ENCODE peak calls at places on chromosomes 2 and 18, in five cellular contexts. One of them, this sample, is unnamed.

GRCh38 chr2:71941731-71942575 is 205.7 kb downstream of the CYP26B1 start:
- DNase-seq in RWPE1: no peak
- DNase-seq in CD4-positive, alpha-beta T cell: no peak
- DNase-seq in body of pancreas: no peak
- DNase-seq in substantia nigra: no peak
- DNase-seq in this sample: no peak

GRCh38 chr2:52312488-52312887 is 1280.6 kb upstream of the NRXN1 start:
- DNase-seq in RWPE1: no peak
- DNase-seq in CD4-positive, alpha-beta T cell: no peak
- DNase-seq in body of pancreas: no peak
- DNase-seq in substantia nigra: no peak
- DNase-seq in this sample: no peak

GRCh38 chr2:234098675-234099195 is 48.2 kb downstream of the SPP2 start:
- DNase-seq in RWPE1: no peak
- DNase-seq in CD4-positive, alpha-beta T cell: no peak
- DNase-seq in body of pancreas: no peak
- DNase-seq in substantia nigra: no peak
- DNase-seq in this sample: no peak

GRCh38 chr2:16628316-16628715 is 37.3 kb downstream of the CYRIA start:
- DNase-seq in RWPE1: no peak
- DNase-seq in CD4-positive, alpha-beta T cell: no peak
- DNase-seq in body of pancreas: no peak
- DNase-seq in substantia nigra: no peak
- DNase-seq in this sample: no peak

GRCh38 chr2:138846216-138846821 is 66.1 kb upstream of the NXPH2 start:
- DNase-seq in RWPE1: peak; percentile 59
- DNase-seq in CD4-positive, alpha-beta T cell: no peak
- DNase-seq in body of pancreas: no peak
- DNase-seq in substantia nigra: no peak
- DNase-seq in this sample: no peak

GRCh38 chr2:111121028-111121872 is 536 bp downstream of the BCL2L11 start:
- DNase-seq in RWPE1: peak; percentile 27
- DNase-seq in CD4-positive, alpha-beta T cell: peak; percentile 25
- DNase-seq in body of pancreas: peak; percentile 63
- DNase-seq in substantia nigra: no peak
- DNase-seq in this sample: no peak

GRCh38 chr18:8839285-8839684 is 133.9 kb downstream of the MTCL1 start:
- DNase-seq in RWPE1: no peak
- DNase-seq in CD4-positive, alpha-beta T cell: no peak
- DNase-seq in body of pancreas: peak; percentile 36
- DNase-seq in substantia nigra: no peak
- DNase-seq in this sample: no peak

GRCh38 chr2:38486213-38487026 is 109.3 kb upstream of the ATL2 start:
- DNase-seq in RWPE1: no peak
- DNase-seq in CD4-positive, alpha-beta T cell: no peak
- DNase-seq in body of pancreas: no peak
- DNase-seq in substantia nigra: no peak
- DNase-seq in this sample: no peak

GRCh38 chr18:765764-766549 is 46.1 kb downstream of the YES1 start:
- DNase-seq in RWPE1: no peak
- DNase-seq in CD4-positive, alpha-beta T cell: no peak
- DNase-seq in body of pancreas: no peak
- DNase-seq in substantia nigra: no peak
- DNase-seq in this sample: no peak

GRCh38 chr18:23684515-23685197 is 4.6 kb upstream of the LAMA3 start:
- DNase-seq in RWPE1: no peak
- DNase-seq in CD4-positive, alpha-beta T cell: no peak
- DNase-seq in body of pancreas: no peak
- DNase-seq in substantia nigra: no peak
- DNase-seq in this sample: no peak

GRCh38 chr18:78517973-78518372 is 461.6 kb upstream of the SALL3 start:
- DNase-seq in RWPE1: no peak
- DNase-seq in CD4-positive, alpha-beta T cell: no peak
- DNase-seq in body of pancreas: no peak
- DNase-seq in substantia nigra: no peak
- DNase-seq in this sample: no peak

GRCh38 chr2:219280682-219281081 is 1.5 kb downstream of the DNAJB2 start:
- DNase-seq in RWPE1: no peak
- DNase-seq in CD4-positive, alpha-beta T cell: no peak
- DNase-seq in body of pancreas: no peak
- DNase-seq in substantia nigra: no peak
- DNase-seq in this sample: no peak

GRCh38 chr2:21270083-21270491 is 146.3 kb downstream of the TDRD15 start:
- DNase-seq in RWPE1: no peak
- DNase-seq in CD4-positive, alpha-beta T cell: no peak
- DNase-seq in body of pancreas: no peak
- DNase-seq in substantia nigra: no peak
- DNase-seq in this sample: no peak

GRCh38 chr18:48345596-48345995 is 63.6 kb downstream of the ZBTB7C start:
- DNase-seq in RWPE1: peak; percentile 11
- DNase-seq in CD4-positive, alpha-beta T cell: no peak
- DNase-seq in body of pancreas: peak; percentile 14
- DNase-seq in substantia nigra: no peak
- DNase-seq in this sample: no peak

GRCh38 chr2:2765839-2766495 is 434.9 kb upstream of the MYT1L start:
- DNase-seq in RWPE1: no peak
- DNase-seq in CD4-positive, alpha-beta T cell: no peak
- DNase-seq in body of pancreas: no peak
- DNase-seq in substantia nigra: no peak
- DNase-seq in this sample: no peak

GRCh38 chr18:37460616-37461015 is 105.0 kb downstream of the CELF4 start:
- DNase-seq in RWPE1: no peak
- DNase-seq in CD4-positive, alpha-beta T cell: no peak
- DNase-seq in body of pancreas: no peak
- DNase-seq in substantia nigra: no peak
- DNase-seq in this sample: no peak

GRCh38 chr2:28624798-28625701 is 126.6 kb upstream of the PPP1CB start:
- DNase-seq in RWPE1: no peak
- DNase-seq in CD4-positive, alpha-beta T cell: peak; percentile 36
- DNase-seq in body of pancreas: peak; percentile 74
- DNase-seq in substantia nigra: no peak
- DNase-seq in this sample: no peak

GRCh38 chr2:67574230-67574629 is 177.1 kb downstream of the ETAA1 start:
- DNase-seq in RWPE1: peak; percentile 38
- DNase-seq in CD4-positive, alpha-beta T cell: no peak
- DNase-seq in body of pancreas: no peak
- DNase-seq in substantia nigra: no peak
- DNase-seq in this sample: no peak

GRCh38 chr2:67570626-67571025 is 173.5 kb downstream of the ETAA1 start:
- DNase-seq in RWPE1: no peak
- DNase-seq in CD4-positive, alpha-beta T cell: no peak
- DNase-seq in body of pancreas: no peak
- DNase-seq in substantia nigra: no peak
- DNase-seq in this sample: no peak

GRCh38 chr2:67576991-67577390 is 179.9 kb downstream of the ETAA1 start:
- DNase-seq in RWPE1: no peak
- DNase-seq in CD4-positive, alpha-beta T cell: no peak
- DNase-seq in body of pancreas: no peak
- DNase-seq in substantia nigra: no peak
- DNase-seq in this sample: no peak

GRCh38 chr2:67571785-67572718 is 174.9 kb downstream of the ETAA1 start:
- DNase-seq in RWPE1: no peak
- DNase-seq in CD4-positive, alpha-beta T cell: no peak
- DNase-seq in body of pancreas: no peak
- DNase-seq in substantia nigra: no peak
- DNase-seq in this sample: peak; percentile 66

GRCh38 chr2:67572721-67573485 is 175.8 kb downstream of the ETAA1 start:
- DNase-seq in RWPE1: no peak
- DNase-seq in CD4-positive, alpha-beta T cell: no peak
- DNase-seq in body of pancreas: no peak
- DNase-seq in substantia nigra: no peak
- DNase-seq in this sample: peak; percentile 33
- H3K27ac ChIP-seq in RWPE1: peak overlapping the region; percentile 73
- H3K27ac ChIP-seq in CD4-positive, alpha-beta T cell: no peak overlapping the region
- H3K27ac ChIP-seq in body of pancreas: peak overlapping the region; percentile 63
- H3K27ac ChIP-seq in substantia nigra: no peak overlapping the region
- H3K27ac ChIP-seq in this sample: peak overlapping the region; percentile 67

GRCh38 chr2:236724200-236724599 is 154.6 kb downstream of the ACKR3 start:
- DNase-seq in RWPE1: no peak
- DNase-seq in CD4-positive, alpha-beta T cell: no peak
- DNase-seq in body of pancreas: no peak
- DNase-seq in substantia nigra: no peak
- DNase-seq in this sample: no peak
- H3K27ac ChIP-seq in RWPE1: no peak overlapping the region
- H3K27ac ChIP-seq in CD4-positive, alpha-beta T cell: no peak overlapping the region
- H3K27ac ChIP-seq in body of pancreas: no peak overlapping the region
- H3K27ac ChIP-seq in substantia nigra: no peak overlapping the region
- H3K27ac ChIP-seq in this sample: no peak overlapping the region

GRCh38 chr2:133811409-133812125 is 243.3 kb upstream of the NCKAP5 start:
- DNase-seq in RWPE1: no peak
- DNase-seq in CD4-positive, alpha-beta T cell: no peak
- DNase-seq in body of pancreas: no peak
- DNase-seq in substantia nigra: no peak
- DNase-seq in this sample: no peak

GRCh38 chr2:133806564-133806963 is 238.3 kb upstream of the NCKAP5 start:
- DNase-seq in RWPE1: no peak
- DNase-seq in CD4-positive, alpha-beta T cell: no peak
- DNase-seq in body of pancreas: no peak
- DNase-seq in substantia nigra: no peak
- DNase-seq in this sample: no peak

GRCh38 chr2:133812826-133813617 is 244.8 kb upstream of the NCKAP5 start:
- DNase-seq in RWPE1: peak; percentile 38
- DNase-seq in CD4-positive, alpha-beta T cell: no peak
- DNase-seq in body of pancreas: no peak
- DNase-seq in substantia nigra: no peak
- DNase-seq in this sample: no peak

GRCh38 chr2:133809485-133809884 is 241.2 kb upstream of the NCKAP5 start:
- DNase-seq in RWPE1: no peak
- DNase-seq in CD4-positive, alpha-beta T cell: no peak
- DNase-seq in body of pancreas: no peak
- DNase-seq in substantia nigra: no peak
- DNase-seq in this sample: no peak

DNA sequence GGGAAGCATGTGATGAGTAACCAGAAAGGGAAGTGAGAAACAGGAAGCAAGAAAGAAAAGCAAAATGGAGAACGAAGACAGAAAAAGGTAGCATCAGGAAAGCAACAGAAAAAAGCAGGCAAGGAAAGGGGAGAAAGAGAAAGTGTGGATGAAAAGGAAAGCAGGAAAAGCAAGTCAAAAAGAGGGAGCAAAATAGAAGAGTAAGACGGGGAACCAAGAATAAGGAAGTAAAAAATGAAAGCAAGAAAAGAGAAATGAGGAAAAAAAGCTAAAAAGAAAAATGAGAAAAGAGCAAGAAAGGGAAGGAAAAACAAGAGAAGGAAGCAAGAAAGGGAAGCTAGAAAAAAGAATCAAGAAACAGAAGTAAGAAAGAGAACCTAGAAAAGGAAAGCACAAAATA is 242.3 kb upstream of the NCKAP5 start:
- DNase-seq in RWPE1: no peak
- DNase-seq in CD4-positive, alpha-beta T cell: no peak
- DNase-seq in body of pancreas: no peak
- DNase-seq in substantia nigra: no peak
- DNase-seq in this sample: no peak
- H3K27ac ChIP-seq in RWPE1: no peak overlapping the region
- H3K27ac ChIP-seq in CD4-positive, alpha-beta T cell: no peak overlapping the region
- H3K27ac ChIP-seq in body of pancreas: no peak overlapping the region
- H3K27ac ChIP-seq in substantia nigra: no peak overlapping the region
- H3K27ac ChIP-seq in this sample: no peak overlapping the region

DNA sequence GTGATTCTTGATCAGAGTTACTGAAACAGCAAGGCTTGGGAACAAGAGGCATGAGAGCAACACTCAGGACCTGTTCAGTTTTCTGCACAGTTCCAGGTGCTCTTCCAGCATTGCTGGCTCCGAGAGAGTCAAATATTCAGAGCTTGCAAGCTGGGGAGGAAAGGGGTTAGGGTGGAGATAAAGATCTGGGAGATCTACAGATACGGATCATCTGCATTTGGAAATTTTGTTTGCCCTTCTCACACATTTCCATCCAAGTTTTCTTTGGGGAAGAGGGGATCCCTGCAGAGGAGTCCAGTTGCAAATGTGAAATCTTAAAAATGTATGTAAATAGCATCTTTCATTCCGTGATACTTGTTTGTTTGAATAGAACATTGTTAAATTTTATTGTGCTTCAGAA is 108.2 kb downstream of the NEDD4L start:
- DNase-seq in RWPE1: no peak
- DNase-seq in CD4-positive, alpha-beta T cell: no peak
- DNase-seq in body of pancreas: no peak
- DNase-seq in substantia nigra: no peak
- DNase-seq in this sample: no peak
- H3K27ac ChIP-seq in RWPE1: no peak overlapping the region
- H3K27ac ChIP-seq in CD4-positive, alpha-beta T cell: no peak overlapping the region
- H3K27ac ChIP-seq in body of pancreas: no peak overlapping the region
- H3K27ac ChIP-seq in substantia nigra: no peak overlapping the region
- H3K27ac ChIP-seq in this sample: no peak overlapping the region

GRCh38 chr2:36487947-36488346 is 110.0 kb downstream of the FEZ2 start:
- DNase-seq in RWPE1: no peak
- DNase-seq in CD4-positive, alpha-beta T cell: no peak
- DNase-seq in body of pancreas: no peak
- DNase-seq in substantia nigra: no peak
- DNase-seq in this sample: no peak

GRCh38 chr2:36486546-36487044 is 111.4 kb downstream of the FEZ2 start:
- DNase-seq in RWPE1: peak; percentile 45
- DNase-seq in CD4-positive, alpha-beta T cell: no peak
- DNase-seq in body of pancreas: no peak
- DNase-seq in substantia nigra: no peak
- DNase-seq in this sample: no peak

GRCh38 chr2:36483290-36483689 is 114.7 kb downstream of the FEZ2 start:
- DNase-seq in RWPE1: no peak
- DNase-seq in CD4-positive, alpha-beta T cell: no peak
- DNase-seq in body of pancreas: no peak
- DNase-seq in substantia nigra: no peak
- DNase-seq in this sample: no peak

GRCh38 chr2:36484454-36484853 is 113.5 kb downstream of the FEZ2 start:
- DNase-seq in RWPE1: no peak
- DNase-seq in CD4-positive, alpha-beta T cell: no peak
- DNase-seq in body of pancreas: no peak
- DNase-seq in substantia nigra: no peak
- DNase-seq in this sample: no peak

DNA sequence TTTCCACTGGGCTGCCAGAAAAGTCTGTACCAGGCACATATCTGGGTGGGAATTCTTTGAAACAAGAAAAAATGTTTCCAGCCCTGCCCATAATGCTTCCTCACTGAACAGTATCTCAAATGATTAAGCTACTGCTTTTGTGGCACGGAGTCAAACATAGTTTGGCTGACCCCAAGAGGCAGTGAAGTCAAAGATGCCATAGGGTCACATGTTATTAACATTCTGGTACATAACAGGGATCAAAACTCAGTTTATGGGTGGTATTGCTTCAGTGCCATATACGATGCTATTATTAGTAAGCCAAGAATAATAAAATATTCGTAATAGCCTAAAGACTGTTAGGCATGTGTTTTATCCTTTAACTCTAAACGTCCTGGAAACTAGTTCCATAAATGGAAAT is 112.4 kb downstream of the FEZ2 start:
- DNase-seq in RWPE1: peak; percentile 32
- DNase-seq in CD4-positive, alpha-beta T cell: no peak
- DNase-seq in body of pancreas: no peak
- DNase-seq in substantia nigra: no peak
- DNase-seq in this sample: no peak
- H3K27ac ChIP-seq in RWPE1: no peak overlapping the region
- H3K27ac ChIP-seq in CD4-positive, alpha-beta T cell: no peak overlapping the region
- H3K27ac ChIP-seq in body of pancreas: peak overlapping the region; percentile 45
- H3K27ac ChIP-seq in substantia nigra: no peak overlapping the region
- H3K27ac ChIP-seq in this sample: peak overlapping the region; percentile 76

GRCh38 chr2:64203131-64204005 is 59.1 kb upstream of the PELI1 start:
- DNase-seq in RWPE1: no peak
- DNase-seq in CD4-positive, alpha-beta T cell: no peak
- DNase-seq in body of pancreas: no peak
- DNase-seq in substantia nigra: no peak
- DNase-seq in this sample: no peak
- H3K27ac ChIP-seq in RWPE1: no peak overlapping the region
- H3K27ac ChIP-seq in CD4-positive, alpha-beta T cell: peak overlapping the region; percentile 72
- H3K27ac ChIP-seq in body of pancreas: no peak overlapping the region
- H3K27ac ChIP-seq in substantia nigra: peak overlapping the region; percentile 73
- H3K27ac ChIP-seq in this sample: peak overlapping the region; percentile 46